ENCODE peak calls at places on chromosomes 13 and 19, in seven cellular contexts. J is left lung, S is BE2C, L is upper lobe of right lung, K is pancreas, T is uterus, G is body of pancreas. E is an unnamed sample.

GRCh38 chr19:5696196-5697021 is 6.3 kb downstream of the RPL36 start:
- DNase-seq in J (no peak), S (peak; percentile 18), L (no peak), K (no peak), T (no peak), G (no peak), E (no peak)

GRCh38 chr13:98284677-98285076 is 107.6 kb upstream of the RNF113B start:
- DNase-seq in J (no peak), S (no peak), L (no peak), K (no peak), T (no peak), G (peak; percentile 39), E (no peak)

GRCh38 chr13:112062047-112062618 is 4.8 kb upstream of the SOX1 start:
- DNase-seq in J (no peak), S (no peak), L (no peak), K (no peak), T (no peak), G (no peak), E (no peak)

GRCh38 chr13:51849145-51850101 is 4.4 kb upstream of the TMEM272 start:
- DNase-seq in J (no peak), S (peak; percentile 65), L (peak; percentile 72), K (no peak), T (no peak), G (peak; percentile 30), E (peak; percentile 58)

GRCh38 chr13:95921485-95921884 is 131.7 kb downstream of the UGGT2 start:
- DNase-seq in J (no peak), S (no peak), L (no peak), K (no peak), T (no peak), G (no peak), E (no peak)

GRCh38 chr19:38649305-38650179 is 2.1 kb downstream of the ACTN4 start:
- DNase-seq in J (peak; percentile 48), S (no peak), L (peak; percentile 72), K (peak; percentile 79), T (peak; percentile 60), G (peak; percentile 83), E (no peak)

GRCh38 chr13:104477256-104477655 is 1411.0 kb upstream of the SLC10A2 start:
- DNase-seq in J (no peak), S (no peak), L (no peak), K (no peak), T (no peak), G (no peak), E (no peak)

GRCh38 chr19:1082165-1082927 is 12.8 kb downstream of the POLR2E start:
- DNase-seq in J (peak; percentile 89), S (peak; percentile 88), L (peak; percentile 96), K (peak; percentile 91), T (no peak), G (peak; percentile 98), E (no peak)

GRCh38 chr19:2305974-2306806 is 1.8 kb downstream of the LINGO3 start:
- DNase-seq in J (no peak), S (peak; percentile 8), L (no peak), K (no peak), T (no peak), G (no peak), E (no peak)

GRCh38 chr13:62418872-62419271 is 1003.2 kb upstream of the PCDH20 start:
- DNase-seq in J (no peak), S (no peak), L (no peak), K (no peak), T (no peak), G (no peak), E (peak; percentile 53)

DNA sequence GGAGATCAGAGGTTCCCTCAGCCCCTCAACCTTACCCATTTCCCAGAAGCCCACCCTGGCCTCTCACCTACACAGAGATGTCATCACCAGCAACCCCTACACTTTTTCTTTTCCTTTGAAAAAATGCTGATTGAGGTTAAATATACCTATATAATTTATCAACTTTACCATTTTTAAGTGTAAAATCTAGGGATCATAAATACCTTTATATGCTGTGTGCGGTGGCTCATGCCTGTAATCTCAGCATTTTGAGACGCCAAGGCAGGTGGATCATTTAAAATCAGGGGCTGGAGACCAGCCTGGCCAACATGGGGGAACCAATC is 3.1 kb downstream of the KIR2DL4 start:
- DNase-seq in J (no peak), S (no peak), L (no peak), K (no peak), T (no peak), G (no peak), E (no peak)
- H3K4me1 ChIP-seq in J (no peaks in the 10 kb centered on the region), S (no peaks in the 10 kb centered on the region), L (no peaks in the 10 kb centered on the region), K (no peaks in the 10 kb centered on the region), T (no peaks in the 10 kb centered on the region), G (no peaks in the 10 kb centered on the region), E (no peaks in the 10 kb centered on the region)

DNA sequence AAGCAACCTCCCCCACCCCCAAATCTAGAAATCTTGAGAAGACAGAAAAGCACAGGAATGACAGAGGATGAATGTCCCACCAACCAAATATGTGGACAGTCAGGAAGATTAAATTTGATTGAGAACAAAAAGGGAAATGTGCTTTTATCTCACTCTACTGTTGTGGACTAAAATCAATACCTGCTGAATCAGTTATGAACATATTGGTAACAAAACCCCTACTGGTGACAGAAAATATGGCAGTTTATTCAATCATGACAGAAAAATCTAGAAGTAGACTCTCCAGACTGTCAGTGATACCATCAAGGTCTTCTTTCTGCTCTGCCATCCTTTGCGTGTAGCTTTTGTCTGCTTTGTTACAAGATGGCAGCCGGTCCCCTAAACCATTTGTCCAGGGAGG is 35.2 kb downstream of the FAM216B start:
- DNase-seq in J (no peak), S (no peak), L (no peak), K (no peak), T (no peak), G (no peak), E (no peak)
- TF ChIP-seq CTCF in J (no peak), S (peak; percentile 39), L (no peak), K (no peak), T (no peak), G (no peak), E (no peak)

GRCh38 chr13:44302948-44303575 is 70.6 kb upstream of the SERP2 start:
- DNase-seq in J (no peak), S (no peak), L (no peak), K (no peak), T (no peak), G (no peak), E (peak; percentile 88)
- H3K4me1 ChIP-seq in J (peaks cover 52% of the 10 kb centered on the region), S (peaks cover 19% of the 10 kb centered on the region), L (peaks cover 36% of the 10 kb centered on the region), K (no peaks in the 10 kb centered on the region), T (peaks cover 16% of the 10 kb centered on the region), G (peaks cover 23% of the 10 kb centered on the region), E (peaks cover 31% of the 10 kb centered on the region)

GRCh38 chr19:36378625-36379509 is at the start of gene ZFP14:
- DNase-seq in J (peak; percentile 97), S (peak; percentile 94), L (peak; percentile 97), K (peak; percentile 94), T (peak; percentile 92), G (peak; percentile 94), E (peak; percentile 96)
- TF ChIP-seq CTCF in J (no peak), S (peak; percentile 35), L (peak; percentile 32), K (no peak), T (no peak), G (peak; percentile 20), E (peak; percentile 25)

GRCh38 chr13:99307648-99308339 is 595 bp upstream of the GPR183 start:
- DNase-seq in J (peak; percentile 75), S (no peak), L (no peak), K (no peak), T (no peak), G (peak; percentile 54), E (peak; percentile 82)

GRCh38 chr13:99308481-99309087 is 1.4 kb upstream of the GPR183 start:
- DNase-seq in J (no peak), S (no peak), L (no peak), K (no peak), T (no peak), G (no peak), E (peak; percentile 48)

GRCh38 chr13:99305180-99305965 is 1.8 kb downstream of the GPR183 start:
- DNase-seq in J (no peak), S (no peak), L (no peak), K (no peak), T (no peak), G (no peak), E (no peak)

GRCh38 chr13:99304541-99304940 is 2.7 kb downstream of the GPR183 start:
- DNase-seq in J (no peak), S (no peak), L (no peak), K (no peak), T (no peak), G (no peak), E (no peak)

DNA sequence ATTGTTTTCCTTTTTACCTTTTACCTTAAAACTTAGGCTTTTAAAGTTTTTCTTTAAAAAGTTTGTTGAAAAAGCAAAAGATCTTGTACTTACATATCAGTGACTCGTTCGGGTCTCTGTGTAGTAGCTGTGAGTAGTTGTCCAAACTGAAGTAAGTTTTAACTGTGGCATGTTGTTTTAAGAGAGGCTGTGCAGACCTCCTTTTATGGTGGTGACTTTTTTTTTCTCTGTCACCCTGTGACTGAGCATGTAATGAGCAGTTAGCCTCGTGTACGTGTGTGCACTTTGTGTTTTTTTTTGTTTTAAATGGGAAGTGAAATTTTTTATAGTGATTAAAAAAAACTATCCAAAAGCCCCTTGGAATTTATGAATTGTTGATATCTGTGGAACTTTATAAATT is at the start of gene GPR183:
- DNase-seq in J (no peak), S (no peak), L (no peak), K (no peak), T (no peak), G (no peak), E (no peak)
- H3K4me1 ChIP-seq in J (peaks cover 66% of the 10 kb centered on the region), S (no peaks in the 10 kb centered on the region), L (peaks cover 22% of the 10 kb centered on the region), K (no peaks in the 10 kb centered on the region), T (no peaks in the 10 kb centered on the region), G (peaks cover 8% of the 10 kb centered on the region), E (peaks cover 33% of the 10 kb centered on the region)